ENCODE peak calls at places on chromosomes 4 and X, in seven cellular contexts. E is Caco-2; B is suprapubic skin; V is SK-N-SH; U is aorta; A is RWPE2; R is effector memory CD4-positive, alpha-beta T cell. C is an unnamed sample. For H3K4me1 and H3K27me3, the result is how much of the 10 kb centered on the place peaks cover.

GRCh38 chrX:54492340-54492739 is 3.7 kb downstream of the FGD1 start:
- DNase-seq in B (no peak), E (no peak), U (peak), A (no peak), V (no peak), R (no peak), C (no peak)

GRCh38 chrX:18288716-18289115 is 65.8 kb downstream of the SCML2 start:
- DNase-seq in B (no peak), E (no peak), V (no peak), R (no peak), A (no peak), U (no peak), C (no peak)

GRCh38 chrX:41734530-41734929 is 10.5 kb downstream of the GPR82 start:
- DNase-seq in B (no peak), A (no peak), R (no peak), U (no peak), V (peak), E (no peak), C (no peak)

GRCh38 chr4:27090406-27090805 is 229.8 kb downstream of the STIM2 start:
- DNase-seq in B (no peak), E (no peak), V (no peak), R (no peak), U (no peak), A (no peak), C (no peak)

GRCh38 chr4:38523524-38524448 is 140.2 kb upstream of the KLF3 start:
- DNase-seq in V (no peak), B (no peak), U (no peak), R (peak), E (no peak), A (no peak), C (no peak)

GRCh38 chrX:113947548-113947947 is 636.3 kb upstream of the HTR2C start:
- DNase-seq in E (no peak), U (no peak), B (no peak), R (no peak), V (no peak), A (no peak), C (no peak)

GRCh38 chr4:150368667-150369066 is 213.3 kb upstream of the MAB21L2 start:
- DNase-seq in B (no peak), R (no peak), U (no peak), A (no peak), V (peak), E (no peak), C (no peak)

GRCh38 chrX:56797966-56798711 is 69.1 kb downstream of the NBDY start:
- DNase-seq in A (no peak), B (peak), V (peak), U (no peak), R (no peak), E (no peak), C (peak)

GRCh38 chr4:4875611-4876010 is 16.1 kb downstream of the MSX1 start:
- DNase-seq in A (no peak), E (no peak), R (no peak), U (no peak), B (no peak), V (no peak), C (no peak)

GRCh38 chr4:52925531-52925968 is 63.4 kb downstream of the RASL11B start:
- DNase-seq in U (no peak), E (no peak), A (no peak), B (no peak), V (no peak), R (no peak), C (no peak)

GRCh38 chr4:146638801-146639351 is at the start of gene POU4F2:
- DNase-seq in B (peak), A (no peak), V (peak), E (no peak), R (no peak), U (no peak), C (peak)

GRCh38 chr4:24752140-24752539 is 43.2 kb upstream of the SOD3 start:
- DNase-seq in B (no peak), V (no peak), A (no peak), U (no peak), R (no peak), E (no peak), C (no peak)

GRCh38 chr4:3836802-3837601 is 70.8 kb downstream of the ADRA2C start:
- DNase-seq in E (peak), R (no peak), U (no peak), B (no peak), V (no peak), A (no peak), C (no peak)

GRCh38 chrX:8374041-8374825 is 90.4 kb upstream of the VCX3B start:
- DNase-seq in B (no peak), V (no peak), U (no peak), R (no peak), A (no peak), E (no peak), C (no peak)

GRCh38 chr4:58749206-58749605 is 1639.0 kb upstream of the IGFBP7 start:
- DNase-seq in V (no peak), R (no peak), E (peak), U (no peak), A (no peak), B (no peak), C (no peak)

GRCh38 chr4:1201851-1202525 is 29.6 kb upstream of the SPON2 start:
- DNase-seq in B (peak), R (peak), A (no peak), V (peak), U (peak), E (peak), C (peak)

GRCh38 chr4:39750216-39750615 is 52.3 kb downstream of the UBE2K start:
- DNase-seq in V (no peak), E (no peak), U (no peak), A (no peak), R (no peak), B (no peak), C (no peak)

GRCh38 chr4:39758176-39758575 is 60.2 kb downstream of the UBE2K start:
- DNase-seq in E (no peak), R (no peak), U (no peak), B (no peak), V (no peak), A (no peak), C (no peak)

GRCh38 chr4:39754309-39754708 is 56.4 kb downstream of the UBE2K start:
- DNase-seq in V (no peak), B (no peak), E (no peak), U (no peak), R (no peak), A (no peak), C (no peak)

GRCh38 chr4:39759569-39759968 is 61.6 kb downstream of the UBE2K start:
- DNase-seq in R (no peak), V (no peak), E (no peak), B (no peak), U (no peak), A (no peak), C (no peak)

DNA sequence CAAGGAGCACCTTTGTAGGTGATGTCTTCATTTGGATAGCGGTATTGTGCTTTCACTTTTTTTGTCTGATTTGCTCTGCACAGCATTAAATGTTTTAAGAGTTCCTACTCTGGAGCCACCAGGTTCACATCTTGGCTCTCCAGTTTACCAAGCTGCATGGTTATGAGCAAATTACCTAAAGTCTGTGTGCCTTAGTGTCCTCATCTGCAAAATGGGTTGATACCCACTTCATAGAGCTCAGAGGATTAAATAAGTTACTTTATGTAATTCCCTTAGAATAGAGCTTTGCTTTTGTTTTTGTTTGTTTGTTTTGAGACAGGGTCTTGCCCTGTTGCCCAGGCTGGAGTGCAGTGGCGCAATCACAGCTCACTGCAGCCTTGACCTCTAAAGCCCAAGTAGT is 58.2 kb downstream of the UBE2K start:
- DNase-seq in A (no peak), R (no peak), U (no peak), E (no peak), V (no peak), B (no peak), C (no peak)
- H3K4me3 ChIP-seq in A (no peak), R (no peak), U (no peak), E (no peak), V (no peak), B (no peak), C (no peak)

DNA sequence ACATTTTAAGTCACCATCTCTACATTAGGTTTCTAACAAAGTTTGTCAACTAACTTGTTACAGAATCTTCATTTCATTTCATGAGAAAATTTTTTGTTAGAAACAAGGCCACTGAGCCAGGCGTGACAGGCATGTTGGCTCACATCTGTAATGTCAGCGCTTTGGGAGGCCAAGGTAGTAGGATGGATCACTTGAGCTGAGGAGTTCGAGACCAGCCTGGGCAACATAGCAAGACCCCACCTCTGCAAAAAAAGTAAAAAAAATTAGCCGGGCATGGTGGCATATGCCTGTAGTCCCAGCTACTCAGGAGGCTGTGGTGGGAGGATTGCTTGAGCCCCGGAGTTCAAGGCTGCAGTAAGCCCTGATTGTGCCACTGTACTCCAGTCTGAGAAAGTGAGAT is 32.3 kb downstream of the FAT1 start:
- DNase-seq in V (no peak), E (no peak), R (no peak), U (no peak), B (no peak), A (no peak), C (no peak)
- H3K4me1 ChIP-seq in V (under half), E (under half), R (under half), U (under half), B (under half), A (under half), C (under half)

DNA sequence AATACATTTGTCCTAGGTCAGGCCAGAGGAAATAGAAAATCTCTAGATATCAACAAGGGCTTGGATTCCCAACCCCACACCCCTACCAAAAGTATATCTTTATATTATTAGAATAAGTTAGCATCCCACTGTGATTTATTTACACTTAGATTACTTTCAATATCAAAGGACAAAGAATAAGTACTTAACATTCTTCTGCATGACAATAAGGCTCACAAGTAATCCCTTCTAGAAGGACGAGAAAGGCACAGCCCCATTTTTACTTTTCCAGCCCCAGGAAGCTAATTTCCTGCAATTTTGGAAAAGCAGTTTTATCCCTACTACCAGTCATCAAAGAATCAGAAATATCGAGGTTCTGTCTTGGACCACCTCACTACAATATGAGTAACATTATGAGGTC is 14.1 kb upstream of the SLITRK2 start:
- DNase-seq in B (no peak), R (no peak), U (no peak), V (no peak), A (no peak), E (no peak), C (no peak)
- H3K27me3 ChIP-seq in B (under half), R (under half), U (under half), V (under half), A (under half), E (under half), C (under half)

GRCh38 chr4:81426770-81427604 is 44.7 kb downstream of the RASGEF1B start:
- DNase-seq in A (no peak), E (no peak), U (no peak), V (no peak), B (no peak), R (no peak), C (no peak)
- H3K4me3 ChIP-seq in A (no peak), E (no peak), U (no peak), V (no peak), B (no peak), R (no peak), C (no peak)

DNA sequence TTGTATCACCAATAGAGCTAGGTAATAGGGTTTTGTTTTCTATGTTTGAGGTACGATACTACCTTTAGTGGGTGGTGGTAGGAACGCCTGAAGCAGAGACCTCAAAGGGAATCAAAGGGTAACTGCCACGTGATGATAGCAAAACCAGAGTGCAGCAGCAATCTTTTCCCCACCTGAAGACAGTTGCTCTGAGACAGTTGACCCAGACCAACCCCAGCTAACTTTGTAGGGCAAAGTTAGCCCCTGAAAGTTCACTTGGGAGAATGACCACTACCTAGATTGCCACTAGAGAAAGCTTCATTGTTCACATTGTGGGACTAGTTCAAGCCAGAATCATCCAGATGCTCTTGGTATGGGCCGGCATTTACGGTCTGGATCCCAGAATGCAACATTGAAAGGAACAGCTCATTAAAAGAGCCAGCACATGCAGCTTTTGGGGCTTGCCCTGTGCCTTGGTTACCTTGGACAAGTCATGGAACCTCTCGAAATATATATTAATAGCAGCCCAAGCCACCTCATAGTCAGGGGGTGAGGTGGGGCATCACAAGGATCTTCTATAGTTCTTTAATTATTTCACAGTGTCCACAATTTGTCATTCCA is 4.0 kb downstream of the SEPTIN6 start:
- DNase-seq in V (no peak), U (no peak), A (no peak), E (no peak), R (peak), B (no peak), C (no peak)
- H3K4me1 ChIP-seq in V (under half), U (under half), A (under half), E (under half), R (half or more), B (under half), C (under half)

GRCh38 chrX:100407147-100407783 is 2.8 kb downstream of the PCDH19 start:
- DNase-seq in A (no peak), E (no peak), B (no peak), U (no peak), V (no peak), R (no peak), C (no peak)
- H3K27me3 ChIP-seq in A (under half), E (under half), B (half or more), U (under half), V (half or more), R (under half), C (under half)

GRCh38 chrX:94400488-94400887 is 726.5 kb downstream of the FAM133A start:
- DNase-seq in B (no peak), U (no peak), A (peak), E (peak), R (no peak), V (no peak), C (no peak)

DNA sequence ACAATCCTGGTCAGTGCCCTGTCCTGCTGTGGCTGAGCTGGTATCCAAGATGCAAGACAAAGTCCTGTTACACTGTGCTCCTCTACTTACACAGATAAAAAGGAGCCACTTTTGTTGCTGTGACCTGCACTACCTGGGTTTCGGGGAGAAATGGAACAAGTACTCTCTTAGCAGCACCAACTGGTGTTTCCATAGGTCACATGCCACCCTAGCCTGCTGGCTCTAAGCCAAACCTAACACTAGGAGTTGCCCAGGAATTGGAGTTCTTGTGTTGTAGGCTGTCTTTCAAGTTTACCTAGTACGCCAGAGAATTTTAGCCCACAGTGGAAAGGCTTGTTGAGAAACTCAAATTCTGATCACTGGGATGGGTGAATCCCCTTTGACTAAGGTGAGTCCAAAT is 727.4 kb downstream of the FAM133A start:
- DNase-seq in A (no peak), V (no peak), U (no peak), R (no peak), B (no peak), E (no peak), C (no peak)
- H3K4me3 ChIP-seq in A (no peak), V (no peak), U (no peak), R (no peak), B (no peak), E (no peak), C (no peak)

GRCh38 chr4:73730292-73730691 is 10.1 kb upstream of the CXCL8 start:
- DNase-seq in A (no peak), U (no peak), B (no peak), E (no peak), V (no peak), R (no peak), C (no peak)
- H3K4me1 ChIP-seq in A (under half), U (under half), B (under half), E (under half), V (under half), R (under half), C (under half)

C was measured in upper lobe of right lung.